ENCODE peak calls at places on chromosome 9, in five cellular contexts. One of them, this sample, is unnamed.

GRCh38 chr9:114994716-114995115 is 64.3 kb upstream of the TNFSF8 start:
- DNase-seq in IMR-90: no peak
- DNase-seq in HepG2: no peak
- DNase-seq in SK-N-SH: no peak
- DNase-seq in GM12878: no peak
- DNase-seq in this sample: no peak

GRCh38 chr9:16625831-16626230 is 244.6 kb downstream of the BNC2 start:
- DNase-seq in IMR-90: peak
- DNase-seq in HepG2: no peak
- DNase-seq in SK-N-SH: no peak
- DNase-seq in GM12878: no peak
- DNase-seq in this sample: no peak

GRCh38 chr9:93302586-93303257 is 118.8 kb downstream of the WNK2 start:
- DNase-seq in IMR-90: peak
- DNase-seq in HepG2: peak
- DNase-seq in SK-N-SH: peak
- DNase-seq in GM12878: no peak
- DNase-seq in this sample: peak

GRCh38 chr9:35695801-35696420 is 6.2 kb upstream of the TPM2 start:
- DNase-seq in IMR-90: peak
- DNase-seq in HepG2: no peak
- DNase-seq in SK-N-SH: no peak
- DNase-seq in GM12878: no peak
- DNase-seq in this sample: no peak

GRCh38 chr9:95004452-95005275 is 278.2 kb downstream of the AOPEP start:
- DNase-seq in IMR-90: no peak
- DNase-seq in HepG2: peak
- DNase-seq in SK-N-SH: peak
- DNase-seq in GM12878: no peak
- DNase-seq in this sample: peak

GRCh38 chr9:119951090-119951489 is 581.9 kb upstream of the BRINP1 start:
- DNase-seq in IMR-90: peak
- DNase-seq in HepG2: no peak
- DNase-seq in SK-N-SH: no peak
- DNase-seq in GM12878: no peak
- DNase-seq in this sample: no peak

GRCh38 chr9:123420560-123421210 is 64.7 kb downstream of the CRB2 start:
- DNase-seq in IMR-90: no peak
- DNase-seq in HepG2: no peak
- DNase-seq in SK-N-SH: no peak
- DNase-seq in GM12878: no peak
- DNase-seq in this sample: no peak

GRCh38 chr9:36407122-36407723 is 7.2 kb upstream of the RNF38 start:
- DNase-seq in IMR-90: peak
- DNase-seq in HepG2: peak
- DNase-seq in SK-N-SH: peak
- DNase-seq in GM12878: peak
- DNase-seq in this sample: peak

GRCh38 chr9:129570450-129571297 is 50.2 kb downstream of the C9orf50 start:
- DNase-seq in IMR-90: peak
- DNase-seq in HepG2: peak
- DNase-seq in SK-N-SH: no peak
- DNase-seq in GM12878: no peak
- DNase-seq in this sample: peak

GRCh38 chr9:77785341-77785740 is 137.2 kb upstream of the GNA14 start:
- DNase-seq in IMR-90: no peak
- DNase-seq in HepG2: no peak
- DNase-seq in SK-N-SH: peak
- DNase-seq in GM12878: no peak
- DNase-seq in this sample: no peak

GRCh38 chr9:124698265-124698664 is 72.8 kb downstream of the NR6A1 start:
- DNase-seq in IMR-90: peak
- DNase-seq in HepG2: no peak
- DNase-seq in SK-N-SH: peak
- DNase-seq in GM12878: no peak
- DNase-seq in this sample: no peak

GRCh38 chr9:7117676-7118561 is 360.1 kb downstream of the KDM4C start:
- DNase-seq in IMR-90: peak
- DNase-seq in HepG2: no peak
- DNase-seq in SK-N-SH: no peak
- DNase-seq in GM12878: peak
- DNase-seq in this sample: no peak

GRCh38 chr9:14909631-14910177 is 524 bp downstream of the FREM1 start:
- DNase-seq in IMR-90: no peak
- DNase-seq in HepG2: no peak
- DNase-seq in SK-N-SH: no peak
- DNase-seq in GM12878: no peak
- DNase-seq in this sample: no peak

GRCh38 chr9:121299467-121300282 is 31.7 kb downstream of the GSN start:
- DNase-seq in IMR-90: no peak
- DNase-seq in HepG2: no peak
- DNase-seq in SK-N-SH: peak
- DNase-seq in GM12878: no peak
- DNase-seq in this sample: no peak

GRCh38 chr9:116686693-116687073 is 422 bp upstream of the TRIM32 start:
- DNase-seq in IMR-90: peak
- DNase-seq in HepG2: peak
- DNase-seq in SK-N-SH: no peak
- DNase-seq in GM12878: no peak
- DNase-seq in this sample: no peak

GRCh38 chr9:14511452-14511851 is 181.8 kb downstream of the ZDHHC21 start:
- DNase-seq in IMR-90: no peak
- DNase-seq in HepG2: no peak
- DNase-seq in SK-N-SH: no peak
- DNase-seq in GM12878: no peak
- DNase-seq in this sample: peak

GRCh38 chr9:19154135-19154612 is 26.9 kb upstream of the PLIN2 start:
- DNase-seq in IMR-90: peak
- DNase-seq in HepG2: peak
- DNase-seq in SK-N-SH: no peak
- DNase-seq in GM12878: no peak
- DNase-seq in this sample: peak

GRCh38 chr9:89138463-89139390 is 39.9 kb downstream of the SHC3 start:
- DNase-seq in IMR-90: peak
- DNase-seq in HepG2: no peak
- DNase-seq in SK-N-SH: no peak
- DNase-seq in GM12878: no peak
- DNase-seq in this sample: no peak

GRCh38 chr9:86684148-86684547 is 263.2 kb downstream of the GAS1 start:
- DNase-seq in IMR-90: peak
- DNase-seq in HepG2: no peak
- DNase-seq in SK-N-SH: no peak
- DNase-seq in GM12878: no peak
- DNase-seq in this sample: no peak

GRCh38 chr9:120655005-120655622 is 59.2 kb downstream of the MEGF9 start:
- DNase-seq in IMR-90: peak
- DNase-seq in HepG2: no peak
- DNase-seq in SK-N-SH: no peak
- DNase-seq in GM12878: no peak
- DNase-seq in this sample: no peak

GRCh38 chr9:138105123-138105415 is 227.5 kb downstream of the CACNA1B start:
- DNase-seq in IMR-90: no peak
- DNase-seq in HepG2: no peak
- DNase-seq in SK-N-SH: peak
- DNase-seq in GM12878: no peak
- DNase-seq in this sample: no peak

GRCh38 chr9:9791621-9792020 is 821.2 kb downstream of the PTPRD start:
- DNase-seq in IMR-90: no peak
- DNase-seq in HepG2: no peak
- DNase-seq in SK-N-SH: no peak
- DNase-seq in GM12878: no peak
- DNase-seq in this sample: no peak

GRCh38 chr9:134995792-134996120 is 78.0 kb upstream of the FCN1 start:
- DNase-seq in IMR-90: no peak
- DNase-seq in HepG2: no peak
- DNase-seq in SK-N-SH: no peak
- DNase-seq in GM12878: no peak
- DNase-seq in this sample: no peak

GRCh38 chr9:76200315-76200714 is 193.9 kb downstream of the RFK start:
- DNase-seq in IMR-90: peak
- DNase-seq in HepG2: no peak
- DNase-seq in SK-N-SH: no peak
- DNase-seq in GM12878: no peak
- DNase-seq in this sample: no peak

GRCh38 chr9:134366223-134367031 is 40.2 kb downstream of the RXRA start:
- DNase-seq in IMR-90: peak
- DNase-seq in HepG2: no peak
- DNase-seq in SK-N-SH: peak
- DNase-seq in GM12878: no peak
- DNase-seq in this sample: no peak

GRCh38 chr9:72037571-72037970 is 22.8 kb downstream of the C9orf57 start:
- DNase-seq in IMR-90: no peak
- DNase-seq in HepG2: no peak
- DNase-seq in SK-N-SH: no peak
- DNase-seq in GM12878: no peak
- DNase-seq in this sample: no peak
- TF ChIP-seq MXI1 in IMR-90: no peak
- TF ChIP-seq MXI1 in HepG2: no peak
- TF ChIP-seq MXI1 in SK-N-SH: no peak
- TF ChIP-seq MXI1 in GM12878: no peak
- TF ChIP-seq MXI1 in this sample: no peak

DNA sequence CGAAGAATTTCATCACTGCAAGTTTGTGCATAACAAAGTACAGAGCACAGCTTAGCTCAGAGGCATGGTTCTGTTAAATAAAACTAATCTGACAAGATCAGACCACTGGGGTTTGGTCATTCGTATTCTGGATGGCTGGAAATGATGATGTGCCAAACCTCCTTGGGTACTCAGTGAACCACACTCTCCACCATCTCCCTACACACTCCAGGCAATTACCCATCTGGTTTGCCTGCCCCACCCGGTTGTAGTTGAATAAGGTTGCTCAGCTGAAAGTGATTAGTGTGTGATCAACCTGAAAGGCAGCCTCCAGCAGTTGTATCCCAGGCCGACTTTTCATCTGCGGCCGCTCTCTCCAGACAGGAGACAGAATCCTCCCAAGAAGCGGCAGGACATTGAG is 371.4 kb downstream of the TLE1 start:
- DNase-seq in IMR-90: no peak
- DNase-seq in HepG2: no peak
- DNase-seq in SK-N-SH: no peak
- DNase-seq in GM12878: no peak
- DNase-seq in this sample: no peak
- TF ChIP-seq MXI1 in IMR-90: no peak
- TF ChIP-seq MXI1 in HepG2: no peak
- TF ChIP-seq MXI1 in SK-N-SH: no peak
- TF ChIP-seq MXI1 in GM12878: no peak
- TF ChIP-seq MXI1 in this sample: no peak

DNA sequence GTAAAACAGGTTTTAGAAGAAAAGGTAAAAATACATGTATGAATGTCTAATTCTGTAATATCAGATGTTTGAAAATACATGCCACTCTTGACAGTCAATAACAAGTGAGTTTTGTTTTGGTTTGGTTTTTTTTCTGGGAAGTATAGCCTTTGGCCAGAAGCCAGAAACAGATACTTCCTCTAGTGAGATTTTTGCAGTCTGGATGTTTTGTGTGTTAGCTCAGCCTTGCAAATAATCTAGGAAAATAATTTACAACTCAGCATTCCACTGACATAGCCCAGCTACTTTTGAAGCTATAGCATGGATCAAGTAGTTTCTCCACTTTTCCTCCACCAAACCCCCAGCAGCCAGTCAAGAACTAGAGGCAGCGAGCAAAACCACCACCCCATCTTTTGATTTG is 56.7 kb downstream of the SLC1A1 start:
- DNase-seq in IMR-90: peak
- DNase-seq in HepG2: no peak
- DNase-seq in SK-N-SH: no peak
- DNase-seq in GM12878: no peak
- DNase-seq in this sample: no peak
- TF ChIP-seq MXI1 in IMR-90: no peak
- TF ChIP-seq MXI1 in HepG2: no peak
- TF ChIP-seq MXI1 in SK-N-SH: no peak
- TF ChIP-seq MXI1 in GM12878: no peak
- TF ChIP-seq MXI1 in this sample: no peak

GRCh38 chr9:38176256-38176655 is 107.2 kb upstream of the SHB start:
- DNase-seq in IMR-90: no peak
- DNase-seq in HepG2: no peak
- DNase-seq in SK-N-SH: no peak
- DNase-seq in GM12878: no peak
- DNase-seq in this sample: no peak

GRCh38 chr9:38175423-38175822 is 106.4 kb upstream of the SHB start:
- DNase-seq in IMR-90: no peak
- DNase-seq in HepG2: no peak
- DNase-seq in SK-N-SH: no peak
- DNase-seq in GM12878: no peak
- DNase-seq in this sample: no peak

GRCh38 chr9:38171538-38171884 is 102.5 kb upstream of the SHB start:
- DNase-seq in IMR-90: no peak
- DNase-seq in HepG2: no peak
- DNase-seq in SK-N-SH: no peak
- DNase-seq in GM12878: no peak
- DNase-seq in this sample: no peak

GRCh38 chr9:38172601-38173000 is 103.6 kb upstream of the SHB start:
- DNase-seq in IMR-90: no peak
- DNase-seq in HepG2: no peak
- DNase-seq in SK-N-SH: peak
- DNase-seq in GM12878: no peak
- DNase-seq in this sample: no peak

DNA sequence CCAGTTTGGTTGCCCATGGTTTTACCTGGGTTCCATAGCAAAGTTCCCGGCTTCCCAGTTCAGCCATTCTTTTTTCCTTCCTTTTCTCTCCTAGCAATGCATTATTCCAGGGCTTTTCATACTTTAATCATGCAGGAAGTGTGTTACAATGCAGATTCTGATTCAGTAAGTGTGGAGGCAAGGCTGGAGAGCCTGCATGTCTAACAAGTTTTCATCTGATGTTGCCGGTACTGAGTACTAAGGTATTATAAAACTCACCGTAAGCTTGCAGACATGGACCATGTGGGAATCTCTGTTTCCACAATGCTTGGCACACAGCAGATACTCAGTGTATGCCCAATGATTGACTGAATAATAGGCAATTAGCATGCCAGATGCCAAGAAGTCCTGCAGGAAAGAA is 102.9 kb upstream of the SHB start:
- DNase-seq in IMR-90: no peak
- DNase-seq in HepG2: no peak
- DNase-seq in SK-N-SH: no peak
- DNase-seq in GM12878: no peak
- DNase-seq in this sample: no peak
- TF ChIP-seq MXI1 in IMR-90: no peak
- TF ChIP-seq MXI1 in HepG2: no peak
- TF ChIP-seq MXI1 in SK-N-SH: no peak
- TF ChIP-seq MXI1 in GM12878: no peak
- TF ChIP-seq MXI1 in this sample: no peak

This sample was measured in K562.